ENCODE peak calls at places on chromosomes 7 and 10, in five cellular contexts. R is GM23248, B is PC-3, J is OCI-LY7, F is MM.1S. I is an unnamed sample.

GRCh38 chr7:85737426-85737825 is 550.6 kb upstream of the SEMA3D start:
- DNase-seq in B (no peak), F (no peak), J (no peak), R (no peak), I (no peak)

GRCh38 chr7:149196151-149196704 is 882 bp downstream of the ZNF282 start:
- DNase-seq in F (peak), J (peak), R (peak), B (no peak), I (peak)

GRCh38 chr10:78981257-78981969 is 87.4 kb upstream of the ZMIZ1 start:
- DNase-seq in B (no peak), F (peak), R (no peak), J (peak), I (no peak)

GRCh38 chr7:73865738-73866445 is 4.9 kb downstream of the TMEM270 start:
- DNase-seq in J (peak), R (peak), F (peak), B (peak), I (peak)

GRCh38 chr7:181738-182137 is 10.6 kb upstream of the FAM20C start:
- DNase-seq in B (no peak), R (no peak), J (no peak), F (no peak), I (no peak)

GRCh38 chr7:108049962-108050361 is 47.0 kb upstream of the LAMB1 start:
- DNase-seq in R (no peak), F (peak), J (no peak), B (no peak), I (no peak)

GRCh38 chr7:74409571-74409970 is 44.1 kb upstream of the GTF2IRD1 start:
- DNase-seq in B (no peak), F (no peak), R (no peak), J (no peak), I (no peak)

GRCh38 chr10:68184546-68184945 is 47.4 kb downstream of the ATOH7 start:
- DNase-seq in J (no peak), F (no peak), B (no peak), R (no peak), I (no peak)

GRCh38 chr7:85025312-85025756 is 161.5 kb downstream of the SEMA3D start:
- DNase-seq in J (no peak), F (peak), R (no peak), B (peak), I (no peak)

GRCh38 chr10:29958440-29958839 is 100.9 kb downstream of the JCAD start:
- DNase-seq in B (no peak), F (no peak), R (no peak), J (no peak), I (no peak)

GRCh38 chr7:92671502-92672169 is 81.4 kb upstream of the FAM133B start:
- DNase-seq in F (no peak), B (peak), R (no peak), J (no peak), I (no peak)

GRCh38 chr10:110218627-110219026 is 11.2 kb downstream of the MXI1 start:
- DNase-seq in B (no peak), F (no peak), J (no peak), R (no peak), I (no peak)

GRCh38 chr7:11166051-11166450 is 192.4 kb downstream of the PHF14 start:
- DNase-seq in B (no peak), R (no peak), J (no peak), F (no peak), I (no peak)

GRCh38 chr7:41792099-41792498 is 89.2 kb upstream of the INHBA start:
- DNase-seq in B (peak), F (no peak), R (peak), J (no peak), I (no peak)

GRCh38 chr10:6211341-6212265 is 8.9 kb downstream of the PFKFB3 start:
- DNase-seq in B (no peak), F (no peak), J (no peak), R (peak), I (peak)

GRCh38 chr10:5125315-5126044 is 31.3 kb downstream of the AKR1C3 start:
- DNase-seq in R (no peak), B (no peak), F (no peak), J (no peak), I (no peak)

DNA sequence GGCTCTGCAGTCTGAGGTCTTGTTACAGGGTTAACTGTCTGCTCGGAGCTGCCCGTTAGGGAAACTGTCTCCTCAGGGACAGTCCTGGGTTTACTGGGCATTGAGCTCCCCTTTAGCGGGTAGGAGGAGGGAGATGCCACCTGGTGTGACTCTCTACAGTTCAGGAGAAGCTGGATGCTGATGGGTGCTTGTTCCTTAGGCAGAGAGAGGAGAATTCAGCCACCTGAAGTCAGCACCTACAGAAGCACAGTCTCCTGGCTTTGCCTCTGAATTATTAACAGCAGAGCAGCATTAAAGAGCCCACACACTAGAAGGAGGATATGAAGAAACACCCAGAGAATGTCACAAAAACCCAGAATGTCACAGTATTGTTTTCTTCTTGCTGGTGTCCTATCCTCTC is 656 bp downstream of the GIMAP4 start:
- DNase-seq in R (no peak), F (no peak), B (no peak), J (no peak), I (no peak)
- H2AFZ ChIP-seq in R (no peak), F (no peak), B (no peak), J (no peak), I (no peak)

GRCh38 chr10:43448742-43449141 is 11.8 kb downstream of the ZNF487 start:
- DNase-seq in F (no peak), B (no peak), R (no peak), J (no peak), I (no peak)
- TF ChIP-seq EZH2phosphoT487 in F (no peak), B (no peak), R (no peak), J (no peak), I (no peak)

GRCh38 chr7:117616694-117617093 is 136.9 kb downstream of the CFTR start:
- DNase-seq in R (no peak), B (no peak), J (no peak), F (no peak), I (no peak)

GRCh38 chr7:117610390-117610789 is 130.6 kb downstream of the CFTR start:
- DNase-seq in B (no peak), R (no peak), J (no peak), F (no peak), I (no peak)

GRCh38 chr7:117612637-117613036 is 132.8 kb downstream of the CFTR start:
- DNase-seq in F (no peak), B (peak), R (no peak), J (no peak), I (no peak)
- H3K27ac ChIP-seq in F (no peak), B (no peak), R (no peak), J (no peak), I (no peak)

GRCh38 chr7:5395246-5395645 is 28.4 kb downstream of the TNRC18 start:
- DNase-seq in J (no peak), R (peak), B (no peak), F (no peak), I (no peak)

GRCh38 chr7:5396542-5396941 is 27.1 kb downstream of the TNRC18 start:
- DNase-seq in R (peak), F (peak), J (peak), B (peak), I (no peak)

GRCh38 chr7:5394264-5395105 is 29.1 kb downstream of the TNRC18 start:
- DNase-seq in B (no peak), F (no peak), R (no peak), J (no peak), I (no peak)

GRCh38 chr7:5396999-5397656 is 26.5 kb downstream of the TNRC18 start:
- DNase-seq in F (peak), J (peak), R (peak), B (peak), I (no peak)

GRCh38 chr7:5397657-5398237 is 25.9 kb downstream of the TNRC18 start:
- DNase-seq in F (no peak), J (peak), R (peak), B (no peak), I (no peak)
- H2AFZ ChIP-seq in F (peak), J (peak), R (no peak), B (no peak), I (no peak)